ENCODE peak calls at places on chromosomes 4 and X, in eight cellular contexts. R is cardiac muscle cell, G is MM.1S, E is mammary epithelial cell, J is fibroblast of mammary gland, K is ovary, D is astrocyte of the cerebellum, H is prostate gland. L is an unnamed sample.

GRCh38 chr4:109676886-109677285 is 26.4 kb downstream of the CASP6 start:
- DNase-seq in R (peak), G (no peak), E (no peak), J (no peak), K (no peak), D (no peak), H (no peak), L (no peak)

GRCh38 chrX:9538544-9539045 is 73.7 kb downstream of the TBL1X start:
- DNase-seq in R (peak), G (no peak), E (no peak), J (no peak), K (no peak), D (no peak), H (peak), L (no peak)

GRCh38 chr4:76897522-76898384 is at the start of gene SOWAHB:
- DNase-seq in R (no peak), G (peak), E (peak), J (no peak), K (no peak), D (no peak), H (peak), L (no peak)

GRCh38 chr4:92969650-92970370 is 666.0 kb downstream of the GRID2 start:
- DNase-seq in R (peak), G (no peak), E (peak), J (peak), K (no peak), D (peak), H (no peak), L (peak)

GRCh38 chrX:47093248-47093647 is 15.0 kb downstream of the RGN start:
- DNase-seq in R (peak), G (peak), E (peak), J (peak), K (no peak), D (peak), H (no peak), L (peak)

GRCh38 chr4:124711469-124712416 is 789 bp downstream of the ANKRD50 start:
- DNase-seq in R (peak), G (peak), E (peak), J (peak), K (no peak), D (peak), H (peak), L (peak)

GRCh38 chr4:105840426-105841174 is 54.7 kb upstream of the NPNT start:
- DNase-seq in R (no peak), G (no peak), E (no peak), J (no peak), K (no peak), D (no peak), H (no peak), L (no peak)

GRCh38 chr4:91936301-91936700 is 367.5 kb upstream of the GRID2 start:
- DNase-seq in R (peak), G (no peak), E (no peak), J (no peak), K (no peak), D (peak), H (no peak), L (no peak)

GRCh38 chr4:32824321-32824720 is 2104.2 kb downstream of the PCDH7 start:
- DNase-seq in R (peak), G (no peak), E (no peak), J (peak), K (no peak), D (no peak), H (no peak), L (no peak)

GRCh38 chrX:132270699-132271098 is 51.5 kb upstream of the RAP2C start:
- DNase-seq in R (peak), G (no peak), E (peak), J (peak), K (no peak), D (peak), H (no peak), L (peak)

GRCh38 chr4:121138014-121138413 is 26.1 kb downstream of the TNIP3 start:
- DNase-seq in R (no peak), G (no peak), E (no peak), J (no peak), K (no peak), D (no peak), H (no peak), L (no peak)

GRCh38 chr4:88609387-88609786 is 17.1 kb downstream of the HERC3 start:
- DNase-seq in R (no peak), G (no peak), E (no peak), J (no peak), K (no peak), D (no peak), H (no peak), L (no peak)

GRCh38 chrX:3713225-3713936 is at the start of gene PRKX:
- DNase-seq in R (peak), G (peak), E (peak), J (peak), K (peak), D (no peak), H (peak), L (no peak)

GRCh38 chr4:60326735-60327134 is 873.4 kb upstream of the ADGRL3 start:
- DNase-seq in R (no peak), G (no peak), E (no peak), J (no peak), K (no peak), D (no peak), H (no peak), L (no peak)

GRCh38 chrX:2474280-2474962 is 26.4 kb downstream of the DHRSX start:
- DNase-seq in R (no peak), G (no peak), E (no peak), J (no peak), K (no peak), D (no peak), H (no peak), L (no peak)

GRCh38 chrX:147376601-147377387 is 534.9 kb upstream of the FMR1 start:
- DNase-seq in R (no peak), G (no peak), E (no peak), J (no peak), K (peak), D (no peak), H (no peak), L (no peak)

GRCh38 chr4:151753056-151753455 is 7.8 kb downstream of the GATB start:
- DNase-seq in R (peak), G (no peak), E (peak), J (no peak), K (no peak), D (no peak), H (no peak), L (no peak)

GRCh38 chr4:90457817-90458216 is 330.6 kb downstream of the CCSER1 start:
- DNase-seq in R (no peak), G (no peak), E (no peak), J (no peak), K (no peak), D (no peak), H (no peak), L (no peak)

GRCh38 chr4:42488114-42488513 is 90.8 kb downstream of the SHISA3 start:
- DNase-seq in R (no peak), G (peak), E (no peak), J (no peak), K (no peak), D (no peak), H (no peak), L (no peak)

GRCh38 chr4:75702919-75703411 is 21.4 kb upstream of the USO1 start:
- DNase-seq in R (no peak), G (no peak), E (no peak), J (no peak), K (no peak), D (no peak), H (no peak), L (no peak)

GRCh38 chr4:119020158-119020557 is 115.5 kb upstream of the MYOZ2 start:
- DNase-seq in R (no peak), G (no peak), E (no peak), J (peak), K (no peak), D (no peak), H (no peak), L (no peak)

GRCh38 chrX:119734897-119735339 is 23.5 kb upstream of the SOWAHD start:
- DNase-seq in R (peak), G (no peak), E (no peak), J (no peak), K (no peak), D (no peak), H (no peak), L (no peak)

GRCh38 chr4:85688055-85688740 is 213.2 kb downstream of the ARHGAP24 start:
- DNase-seq in R (no peak), G (no peak), E (no peak), J (no peak), K (no peak), D (no peak), H (no peak), L (no peak)

GRCh38 chrX:136754641-136755040 is 26.1 kb downstream of the ARHGEF6 start:
- DNase-seq in R (peak), G (no peak), E (no peak), J (no peak), K (no peak), D (peak), H (peak), L (no peak)

DNA sequence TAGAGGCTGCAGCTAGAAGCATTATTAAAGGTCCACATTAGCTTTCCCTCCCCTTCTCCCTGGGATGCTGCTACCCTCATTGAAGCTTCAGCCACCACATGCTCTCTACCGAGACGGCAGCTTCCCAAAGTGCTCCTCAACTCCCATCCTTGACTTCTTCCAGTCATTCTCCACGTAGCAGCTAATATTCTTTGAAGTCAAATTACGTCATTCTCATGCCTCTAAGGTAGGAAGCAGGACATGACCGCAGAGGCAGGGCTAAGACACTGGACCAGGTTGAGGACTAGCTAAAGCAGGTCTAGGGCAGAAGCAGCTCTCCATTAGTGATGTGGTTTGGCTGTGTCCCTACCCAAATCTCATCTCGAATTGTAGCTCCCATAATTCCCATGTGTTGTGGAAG is 128.3 kb downstream of the SHOX start:
- DNase-seq in R (no peak), G (no peak), E (no peak), J (no peak), K (no peak), D (no peak), H (no peak), L (no peak)
- H3K4me3 ChIP-seq in R (no peak), G (no peak), E (no peak), J (no peak), K (no peak), D (no peak), H (no peak), L (no peak)

GRCh38 chrX:65601530-65602281 is 65.7 kb upstream of the MSN start:
- DNase-seq in R (peak), G (peak), E (peak), J (peak), K (peak), D (peak), H (peak), L (peak)
- TF ChIP-seq CTCF in R (no peak), G (no peak), E (no peak), J (no peak), K (no peak), D (no peak), H (peak), L (no peak)

GRCh38 chr4:20318011-20318898 is 66.5 kb downstream of the SLIT2 start:
- DNase-seq in R (no peak), G (peak), E (no peak), J (peak), K (no peak), D (no peak), H (no peak), L (no peak)

GRCh38 chr4:20319785-20320184 is 68.1 kb downstream of the SLIT2 start:
- DNase-seq in R (no peak), G (no peak), E (no peak), J (no peak), K (no peak), D (no peak), H (no peak), L (no peak)

GRCh38 chr4:20320232-20320631 is 68.5 kb downstream of the SLIT2 start:
- DNase-seq in R (peak), G (no peak), E (no peak), J (no peak), K (no peak), D (no peak), H (no peak), L (no peak)

GRCh38 chr4:20318899-20319291 is 67.2 kb downstream of the SLIT2 start:
- DNase-seq in R (no peak), G (no peak), E (no peak), J (no peak), K (no peak), D (no peak), H (no peak), L (no peak)

DNA sequence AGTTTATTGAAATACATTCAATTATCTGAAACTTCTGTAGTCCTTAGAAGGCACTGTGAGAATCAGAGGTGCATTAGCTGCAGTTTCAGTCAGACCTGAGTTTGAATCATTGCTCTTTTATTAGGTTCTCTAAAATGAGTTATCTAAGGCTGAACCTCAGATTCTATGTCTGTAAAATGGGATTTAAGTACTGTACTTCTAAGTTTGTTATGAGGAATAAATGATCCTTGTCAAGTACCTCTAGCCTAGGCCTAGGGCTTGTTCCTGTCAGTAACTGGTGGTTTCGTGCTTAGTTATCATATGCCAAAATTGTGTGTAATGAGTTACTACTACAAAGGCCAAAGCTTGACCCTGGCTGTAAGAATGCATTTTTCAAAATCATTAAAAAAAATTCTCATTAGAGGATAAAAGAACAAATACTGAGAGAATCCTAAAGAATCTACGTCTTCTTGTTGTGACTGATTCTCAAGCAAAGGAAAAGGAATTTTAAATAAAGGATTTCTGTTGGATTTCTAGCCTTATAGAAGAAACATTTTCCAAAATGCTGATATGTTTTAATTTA is 65.8 kb downstream of the SLIT2 start:
- DNase-seq in R (no peak), G (peak), E (no peak), J (no peak), K (no peak), D (no peak), H (no peak), L (no peak)
- H3K4me3 ChIP-seq in R (no peak), G (peak), E (no peak), J (no peak), K (no peak), D (no peak), H (no peak), L (no peak)

DNA sequence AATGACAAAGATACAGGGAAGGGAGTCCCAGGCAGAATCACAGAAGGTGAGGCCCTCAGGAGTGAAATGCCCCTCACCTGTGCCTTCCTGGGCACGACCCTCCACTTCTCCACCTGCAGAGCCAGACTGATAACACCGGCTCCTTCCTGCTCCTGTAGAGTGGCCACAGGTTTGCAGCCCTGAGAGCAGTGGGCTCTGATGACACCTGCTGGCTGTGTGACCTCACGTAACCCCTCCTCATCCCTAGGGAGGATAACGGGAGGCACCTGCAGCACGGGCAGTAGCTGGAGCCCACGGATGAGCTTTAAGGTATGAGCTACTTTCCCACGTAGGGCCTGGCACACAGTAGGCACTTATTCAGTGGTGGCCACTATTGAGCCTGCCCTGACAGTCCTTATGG is 25.5 kb upstream of the MAN2B2 start:
- DNase-seq in R (no peak), G (no peak), E (no peak), J (no peak), K (no peak), D (no peak), H (no peak), L (no peak)
- TF ChIP-seq CTCF in R (no peak), G (no peak), E (no peak), J (no peak), K (no peak), D (no peak), H (no peak), L (no peak)

GRCh38 chr4:65999518-65999871 is 329.2 kb upstream of the EPHA5 start:
- DNase-seq in R (no peak), G (no peak), E (no peak), J (no peak), K (no peak), D (no peak), H (no peak), L (no peak)

GRCh38 chr4:66000500-66001117 is 330.3 kb upstream of the EPHA5 start:
- DNase-seq in R (no peak), G (no peak), E (no peak), J (peak), K (no peak), D (peak), H (no peak), L (no peak)
- H3K4me3 ChIP-seq in R (no peak), G (no peak), E (no peak), J (no peak), K (no peak), D (no peak), H (no peak), L (no peak)

GRCh38 chr4:20301161-20301560 is 49.5 kb downstream of the SLIT2 start:
- DNase-seq in R (peak), G (no peak), E (no peak), J (no peak), K (no peak), D (no peak), H (no peak), L (no peak)

GRCh38 chr4:20297800-20298199 is 46.1 kb downstream of the SLIT2 start:
- DNase-seq in R (no peak), G (no peak), E (no peak), J (no peak), K (no peak), D (no peak), H (no peak), L (no peak)

GRCh38 chr4:20297246-20297645 is 45.5 kb downstream of the SLIT2 start:
- DNase-seq in R (peak), G (no peak), E (no peak), J (peak), K (no peak), D (no peak), H (no peak), L (no peak)

GRCh38 chr4:20298986-20299385 is 47.3 kb downstream of the SLIT2 start:
- DNase-seq in R (peak), G (no peak), E (no peak), J (peak), K (no peak), D (no peak), H (no peak), L (no peak)

GRCh38 chr4:20299515-20299914 is 47.8 kb downstream of the SLIT2 start:
- DNase-seq in R (peak), G (peak), E (no peak), J (peak), K (no peak), D (peak), H (no peak), L (no peak)
- TF ChIP-seq CTCF in R (peak), G (peak), E (peak), J (peak), K (no peak), D (peak), H (no peak), L (peak)

GRCh38 chr4:153233761-153234371 is 29.6 kb downstream of the TRIM2 start:
- DNase-seq in R (peak), G (no peak), E (peak), J (peak), K (no peak), D (peak), H (peak), L (peak)
- H3K4me3 ChIP-seq in R (no peak), G (no peak), E (peak), J (no peak), K (no peak), D (no peak), H (no peak), L (no peak)

L was measured in AG09309.